ENCODE peak calls at places on chromosomes 7 and 10, in eight cellular contexts. C, A, J, B, F, H, S and Q are unnamed samples.

GRCh38 chr7:33678675-33679335 is 226.5 kb upstream of the BMPER start:
- DNase-seq in A (no peak), S (no peak), B (no peak), C (no peak), H (no peak), J (no peak), F (no peak), Q (no peak)

GRCh38 chr7:158111906-158112570 is 475.6 kb downstream of the PTPRN2 start:
- DNase-seq in H (no peak), F (no peak), C (no peak), S (no peak), A (no peak), J (no peak), B (no peak), Q (no peak)

GRCh38 chr10:88848499-88848898 is 3.1 kb downstream of the ANKRD22 start:
- DNase-seq in J (no peak), B (no peak), A (no peak), S (no peak), H (no peak), C (no peak), F (no peak), Q (no peak)

GRCh38 chr10:72337039-72337629 is 17.6 kb downstream of the DNAJB12 start:
- DNase-seq in S (peak; percentile 88), A (peak; percentile 88), B (peak; percentile 90), H (peak; percentile 84), F (no peak), C (peak; percentile 93), J (peak; percentile 88), Q (peak; percentile 85)

GRCh38 chr10:11017575-11018425 is at the start of gene CELF2:
- DNase-seq in B (peak; percentile 49), A (peak; percentile 86), C (peak; percentile 74), J (peak; percentile 73), F (peak; percentile 50), H (peak; percentile 94), S (peak; percentile 75), Q (peak; percentile 79)

GRCh38 chr10:19930936-19931859 is 115.0 kb downstream of the PLXDC2 start:
- DNase-seq in B (peak; percentile 79), A (peak; percentile 11), S (no peak), C (no peak), J (no peak), H (no peak), F (no peak), Q (peak; percentile 58)

GRCh38 chr7:7188091-7188490 is 5.7 kb downstream of the C1GALT1 start:
- DNase-seq in C (no peak), J (no peak), A (no peak), B (no peak), S (no peak), H (no peak), F (no peak), Q (no peak)

GRCh38 chr10:10658157-10658556 is 359.5 kb upstream of the CELF2 start:
- DNase-seq in B (no peak), A (no peak), S (no peak), J (no peak), C (no peak), F (no peak), H (no peak), Q (no peak)

GRCh38 chr7:99123571-99124033 is 20.3 kb downstream of the SMURF1 start:
- DNase-seq in C (no peak), F (no peak), J (no peak), A (no peak), S (no peak), H (no peak), B (no peak), Q (no peak)

GRCh38 chr10:43372751-43373445 is 1.5 kb downstream of the FXYD4 start:
- DNase-seq in B (no peak), S (no peak), H (peak; percentile 78), A (no peak), C (no peak), F (no peak), J (no peak), Q (no peak)

GRCh38 chr10:1010703-1011102 is 15.0 kb downstream of the IDI2 start:
- DNase-seq in C (no peak), S (no peak), H (no peak), J (no peak), F (no peak), B (no peak), A (no peak), Q (no peak)

GRCh38 chr7:29270579-29270978 is 76.0 kb downstream of the CHN2 start:
- DNase-seq in H (no peak), S (no peak), B (no peak), F (no peak), C (no peak), A (no peak), J (no peak), Q (no peak)

GRCh38 chr10:72074413-72075183 is 13.8 kb downstream of the SPOCK2 start:
- DNase-seq in S (no peak), F (no peak), C (no peak), B (no peak), J (no peak), H (no peak), A (no peak), Q (no peak)

GRCh38 chr10:75542902-75543301 is 111.5 kb downstream of the LRMDA start:
- DNase-seq in B (peak; percentile 81), J (no peak), A (peak; percentile 49), F (no peak), H (peak; percentile 47), S (no peak), C (no peak), Q (peak; percentile 27)

GRCh38 chr10:4062072-4062471 is 277.1 kb upstream of the KLF6 start:
- DNase-seq in F (no peak), A (no peak), J (no peak), S (no peak), C (no peak), H (no peak), B (no peak), Q (no peak)

GRCh38 chr10:4429538-4429937 is 396.5 kb upstream of the AKR1E2 start:
- DNase-seq in J (no peak), C (no peak), H (no peak), A (no peak), S (no peak), B (no peak), F (no peak), Q (no peak)

GRCh38 chr10:525565-526315 is 163.7 kb downstream of the DIP2C start:
- DNase-seq in F (no peak), S (no peak), A (no peak), B (peak; percentile 14), C (no peak), H (no peak), J (no peak), Q (no peak)

GRCh38 chr7:122626785-122627184 is 72.1 kb downstream of the RNF133 start:
- DNase-seq in S (no peak), A (no peak), B (no peak), H (no peak), J (no peak), C (no peak), F (no peak), Q (no peak)

GRCh38 chr10:100339236-100339635 is 7.8 kb upstream of the SCD start:
- DNase-seq in B (no peak), C (no peak), S (no peak), J (no peak), F (no peak), H (no peak), A (no peak), Q (no peak)

GRCh38 chr7:30390872-30391646 is 87.5 kb downstream of the NOD1 start:
- DNase-seq in B (no peak), H (no peak), A (no peak), C (no peak), J (no peak), F (no peak), S (no peak), Q (no peak)

GRCh38 chr10:97117372-97117771 is 68.4 kb downstream of the SLIT1 start:
- DNase-seq in H (no peak), B (no peak), J (no peak), A (no peak), C (no peak), F (no peak), S (no peak), Q (peak; percentile 20)
- H3K27me3 ChIP-seq in H (no peaks in the 10 kb centered on the region), B (no peaks in the 10 kb centered on the region), J (peaks cover 5% of the 10 kb centered on the region), A (no peaks in the 10 kb centered on the region), C (no peaks in the 10 kb centered on the region), F (peaks cover 5% of the 10 kb centered on the region), S (peaks cover 46% of the 10 kb centered on the region), Q (no peaks in the 10 kb centered on the region)

GRCh38 chr10:17993361-17993760 is 41.6 kb downstream of the SLC39A12 start:
- DNase-seq in S (no peak), C (no peak), A (no peak), J (no peak), F (no peak), H (no peak), B (no peak), Q (no peak)

GRCh38 chr10:17984563-17984962 is 32.8 kb downstream of the SLC39A12 start:
- DNase-seq in H (no peak), A (no peak), B (no peak), S (no peak), C (no peak), J (no peak), F (no peak), Q (no peak)

GRCh38 chr10:17992266-17992665 is 40.5 kb downstream of the SLC39A12 start:
- DNase-seq in H (no peak), J (no peak), A (no peak), S (no peak), C (no peak), F (no peak), B (no peak), Q (no peak)

GRCh38 chr10:17989908-17990767 is 38.4 kb downstream of the SLC39A12 start:
- DNase-seq in S (no peak), J (no peak), H (no peak), A (no peak), F (no peak), B (no peak), C (no peak), Q (no peak)
- H3K27ac ChIP-seq in S (no peak overlapping the region), J (no peak overlapping the region), H (no peak overlapping the region), A (no peak overlapping the region), F (no peak overlapping the region), B (no peak overlapping the region), C (no peak overlapping the region), Q (no peak overlapping the region)

DNA sequence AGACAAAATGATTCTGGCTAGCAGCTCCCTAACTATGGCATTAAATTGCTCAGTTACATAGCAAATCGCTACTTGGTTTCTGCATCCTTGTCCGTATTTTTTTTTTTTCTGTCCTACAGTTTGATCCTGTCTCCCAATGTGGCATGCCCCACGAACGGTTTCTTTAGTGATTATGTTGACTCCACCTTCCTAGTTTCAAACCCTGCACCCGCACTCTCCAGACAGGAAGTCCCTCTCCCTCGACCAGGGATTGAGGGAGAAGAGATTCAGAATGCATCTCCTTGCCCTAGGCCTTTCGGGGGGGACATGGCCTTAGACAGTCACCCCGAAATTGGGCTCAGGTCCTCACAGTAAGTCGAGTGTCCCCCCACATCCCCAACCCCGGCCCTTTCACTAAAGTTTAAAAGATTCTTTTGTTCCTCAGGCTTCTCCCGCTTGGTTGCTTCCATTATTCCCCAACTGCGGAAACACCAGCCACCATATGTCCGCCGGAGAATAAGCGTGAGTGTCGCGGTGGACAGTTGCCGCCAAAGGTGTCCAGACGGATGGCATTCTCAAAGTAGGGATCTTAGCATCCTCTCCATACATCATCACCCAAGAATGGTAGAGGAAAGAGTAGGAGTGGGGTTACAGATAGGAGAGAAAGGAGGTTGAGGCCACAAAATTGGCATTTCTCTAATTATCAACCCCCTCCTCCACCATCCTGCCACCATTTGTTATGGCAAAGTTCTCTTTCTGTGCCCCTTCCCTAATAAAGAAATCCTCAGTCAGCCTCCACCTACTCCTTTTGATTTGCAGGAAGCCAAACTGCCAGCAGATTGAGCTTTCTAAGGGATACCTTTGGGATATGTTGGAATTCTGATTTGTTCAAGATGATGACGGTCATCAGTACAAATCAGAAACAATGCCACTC is 7.4 kb downstream of the EVX1 start:
- DNase-seq in J (no peak), B (no peak), H (peak; percentile 77), F (no peak), A (no peak), C (no peak), S (no peak), Q (no peak)
- H3K27me3 ChIP-seq in J (peaks cover 95% of the 10 kb centered on the region), B (peaks cover 63% of the 10 kb centered on the region), H (peaks cover 100% of the 10 kb centered on the region), F (peaks cover 5% of the 10 kb centered on the region), A (peaks cover 97% of the 10 kb centered on the region), C (no peaks in the 10 kb centered on the region), S (peaks cover 100% of the 10 kb centered on the region), Q (peaks cover 71% of the 10 kb centered on the region)

GRCh38 chr10:124536496-124537050 is 75.0 kb downstream of the LHPP start:
- DNase-seq in B (no peak), C (no peak), F (no peak), H (peak; percentile 40), A (no peak), J (no peak), S (no peak), Q (no peak)
- H3K27ac ChIP-seq in B (peak overlapping the region; percentile 38), C (no peak overlapping the region), F (no peak overlapping the region), H (no peak overlapping the region), A (no peak overlapping the region), J (peak overlapping the region; percentile 26), S (peak overlapping the region; percentile 37), Q (no peak overlapping the region)